ENCODE peak calls at places on chromosomes 6 and 20, in five cellular contexts. Q, D, Z, K and L are unnamed samples.
A peak's percentile ranks its signal among the peaks of the same experiment; 100 is the strongest.

GRCh38 chr6:79601020-79601609 is 30.0 kb upstream of the SH3BGRL2 start:
- DNase-seq in D (no peak), K (no peak), Z (no peak), Q (peak; percentile 3), L (no peak)

GRCh38 chr20:62030834-62031434 is 34.7 kb downstream of the TAF4 start:
- DNase-seq in D (no peak), K (no peak), Z (no peak), Q (no peak), L (no peak)

GRCh38 chr20:31607640-31608255 is 2.7 kb downstream of the ID1 start:
- DNase-seq in Z (no peak), K (no peak), D (no peak), Q (peak; percentile 54), L (no peak)

GRCh38 chr20:32580970-32581838 is 3.9 kb downstream of the NOL4L start:
- DNase-seq in Q (no peak), D (no peak), Z (peak; percentile 29), K (no peak), L (no peak)

GRCh38 chr6:25173951-25174474 is 105.2 kb upstream of the CARMIL1 start:
- DNase-seq in K (no peak), Q (peak; percentile 94), Z (no peak), D (no peak), L (no peak)

GRCh38 chr20:38023181-38024085 is 9.8 kb downstream of the TTI1 start:
- DNase-seq in Q (peak; percentile 63), Z (no peak), D (no peak), K (no peak), L (no peak)

GRCh38 chr20:48349673-48350072 is 478.1 kb downstream of the PREX1 start:
- DNase-seq in Z (no peak), K (no peak), Q (no peak), D (no peak), L (no peak)

GRCh38 chr20:7976015-7976414 is 35.8 kb upstream of the HAO1 start:
- DNase-seq in Z (no peak), Q (no peak), D (no peak), K (no peak), L (no peak)

GRCh38 chr6:107712523-107713213 is 111.4 kb downstream of the SCML4 start:
- DNase-seq in D (no peak), Q (no peak), K (peak; percentile 30), Z (no peak), L (no peak)

GRCh38 chr6:131631625-131632284 is 3.7 kb upstream of the MED23 start:
- DNase-seq in K (no peak), Z (no peak), Q (no peak), D (no peak), L (no peak)

GRCh38 chr6:152206072-152206818 is 398.8 kb downstream of the ESR1 start:
- DNase-seq in Q (peak; percentile 37), K (peak; percentile 34), D (no peak), Z (peak; percentile 30), L (peak; percentile 36)

GRCh38 chr6:152173957-152174356 is 366.5 kb downstream of the ESR1 start:
- DNase-seq in K (no peak), Z (no peak), D (no peak), Q (no peak), L (no peak)

GRCh38 chr20:50731930-50732690 is 730 bp downstream of the PARD6B start:
- DNase-seq in Z (no peak), K (no peak), Q (no peak), D (no peak), L (no peak)

GRCh38 chr6:16677458-16677857 is 83.8 kb downstream of the ATXN1 start:
- DNase-seq in Q (no peak), K (no peak), Z (no peak), D (no peak), L (no peak)

GRCh38 chr6:89818977-89819335 is 638 bp downstream of the MDN1 start:
- DNase-seq in Q (peak; percentile 41), D (no peak), K (no peak), Z (peak; percentile 11), L (peak; percentile 33)

GRCh38 chr6:7991992-7992815 is 72.0 kb downstream of the BLOC1S5 start:
- DNase-seq in K (no peak), Z (peak; percentile 61), D (no peak), Q (peak; percentile 94), L (no peak)

GRCh38 chr20:3406481-3407425 is 716 bp downstream of the DNAAF9 start:
- DNase-seq in K (no peak), Q (peak; percentile 56), D (no peak), Z (peak; percentile 62), L (peak; percentile 33)

GRCh38 chr6:83859410-83860346 is at the start of gene CYB5R4:
- DNase-seq in K (peak; percentile 87), Z (peak; percentile 93), Q (peak; percentile 96), D (peak; percentile 82), L (peak; percentile 97)

GRCh38 chr6:118963003-118963402 is 28.0 kb upstream of the MCM9 start:
- DNase-seq in Z (no peak), Q (peak; percentile 35), K (no peak), D (no peak), L (no peak)

GRCh38 chr6:28134015-28134414 is 7.7 kb upstream of the ZKSCAN8 start:
- DNase-seq in Q (peak; percentile 61), Z (no peak), D (no peak), K (no peak), L (peak; percentile 22)

GRCh38 chr20:15257471-15257870 is 920.1 kb upstream of the FLRT3 start:
- DNase-seq in Z (no peak), K (no peak), Q (no peak), D (no peak), L (no peak)

GRCh38 chr6:113048741-113049140 is 701.6 kb downstream of the RFPL4B start:
- DNase-seq in K (no peak), D (no peak), Q (no peak), Z (no peak), L (no peak)

GRCh38 chr6:131471331-131471730 is 101.7 kb upstream of the ARG1 start:
- DNase-seq in Q (no peak), D (no peak), Z (no peak), K (no peak), L (no peak)

GRCh38 chr6:166284640-166285039 is 23.6 kb downstream of the PRR18 start:
- DNase-seq in Z (no peak), D (no peak), K (no peak), Q (no peak), L (no peak)

GRCh38 chr20:59144179-59144830 is 19.3 kb upstream of the ZNF831 start:
- DNase-seq in D (peak; percentile 47), Q (no peak), K (peak; percentile 38), Z (no peak), L (no peak)

GRCh38 chr20:6305536-6305935 is 182.7 kb upstream of the FERMT1 start:
- DNase-seq in K (no peak), Z (no peak), Q (no peak), D (no peak), L (no peak)

GRCh38 chr6:37783831-37784584 is 35.5 kb upstream of the ZFAND3 start:
- DNase-seq in K (no peak), Q (peak; percentile 53), D (no peak), Z (peak; percentile 19), L (no peak)

GRCh38 chr6:90446164-90446563 is 140.7 kb downstream of the MAP3K7 start:
- DNase-seq in D (no peak), K (no peak), Z (no peak), Q (peak; percentile 4), L (no peak)